ENCODE peak calls at places on chromosomes 12 and 14, in eight cellular contexts. B is stimulated activated CD4-positive, alpha-beta T cell treated with anti-CD3 and anti-CD28 coated beads, Interleukin-2, amount 100 ng/mL, for 24 hours; M is T47D; V is NCI-H1092 treated with DMSO at 0.1 percent for 48 hours; N is GM04504; D is NCI-H510A treated with DMSO at 0.1 percent for 48 hours; O is NT2/D1; Y is adrenal gland. H is an unnamed sample.
A peak's percentile ranks its signal among the peaks of the same experiment; 100 is the strongest.

GRCh38 chr12:26058308-26058707 is 66.5 kb downstream of the BHLHE41 start:
- DNase-seq in N (no peak), V (no peak), D (no peak), M (peak; percentile 12), O (peak; percentile 20), Y (no peak), B (no peak), H (no peak)

GRCh38 chr12:6367065-6367968 is 8.0 kb downstream of the SCNN1A start:
- DNase-seq in Y (no peak), V (no peak), D (no peak), M (no peak), O (no peak), B (peak; percentile 38), N (no peak), H (peak; percentile 58)

GRCh38 chr12:62715086-62715786 is 219.7 kb downstream of the PPM1H start:
- DNase-seq in M (no peak), Y (peak; percentile 28), B (no peak), D (no peak), O (no peak), V (no peak), N (no peak), H (no peak)

GRCh38 chr14:104228221-104228620 is 89.8 kb downstream of the KIF26A start:
- DNase-seq in V (no peak), B (no peak), D (no peak), Y (no peak), O (no peak), N (no peak), M (no peak), H (no peak)

GRCh38 chr12:27987311-27987710 is 14.8 kb upstream of the PTHLH start:
- DNase-seq in O (no peak), B (no peak), V (no peak), Y (no peak), D (no peak), N (no peak), M (no peak), H (no peak)

GRCh38 chr12:109291117-109291516 is 18.0 kb downstream of the FOXN4 start:
- DNase-seq in D (no peak), N (no peak), V (no peak), M (no peak), Y (no peak), O (no peak), B (no peak), H (no peak)

GRCh38 chr14:60116181-60116580 is 24.5 kb downstream of the PCNX4 start:
- DNase-seq in N (no peak), M (no peak), V (no peak), D (no peak), Y (no peak), O (no peak), B (no peak), H (no peak)

GRCh38 chr12:86860804-86861203 is 604.6 kb upstream of the MGAT4C start:
- DNase-seq in N (no peak), M (no peak), O (no peak), Y (no peak), D (no peak), V (no peak), B (no peak), H (no peak)

GRCh38 chr12:18439541-18439940 is 178.2 kb downstream of the PIK3C2G start:
- DNase-seq in O (no peak), M (no peak), B (no peak), N (no peak), Y (no peak), V (no peak), D (no peak), H (no peak)

GRCh38 chr14:84303140-84303539 is 1226.8 kb upstream of the FLRT2 start:
- DNase-seq in D (no peak), M (no peak), Y (no peak), O (no peak), V (no peak), B (no peak), N (no peak), H (no peak)

GRCh38 chr12:78963439-78964222 is 99.1 kb downstream of the SYT1 start:
- DNase-seq in M (no peak), D (no peak), B (no peak), N (no peak), O (no peak), Y (no peak), V (no peak), H (no peak)

GRCh38 chr12:126189856-126190255 is 1124.6 kb downstream of the AACS start:
- DNase-seq in O (no peak), B (no peak), N (no peak), M (no peak), Y (no peak), D (peak; percentile 29), V (no peak), H (no peak)

GRCh38 chr12:80087486-80088213 is 11.7 kb upstream of the OTOGL start:
- DNase-seq in V (no peak), N (no peak), O (no peak), M (no peak), Y (no peak), B (no peak), D (no peak), H (no peak)

GRCh38 chr12:120713861-120714482 is 3.7 kb downstream of the UNC119B start:
- DNase-seq in N (peak; percentile 56), V (peak; percentile 38), D (peak; percentile 90), M (peak; percentile 84), B (peak; percentile 80), Y (peak; percentile 86), O (peak; percentile 80), H (peak; percentile 75)

GRCh38 chr14:92453691-92454090 is 59.9 kb upstream of the RIN3 start:
- DNase-seq in Y (no peak), M (no peak), N (no peak), O (no peak), V (no peak), B (no peak), D (no peak), H (no peak)

GRCh38 chr12:95547522-95548055 is 3.7 kb downstream of the USP44 start:
- DNase-seq in V (no peak), B (no peak), D (no peak), O (peak; percentile 76), Y (no peak), N (peak; percentile 12), M (no peak), H (no peak)

GRCh38 chr14:61346221-61346620 is 24.8 kb downstream of the PRKCH start:
- DNase-seq in D (peak; percentile 8), M (no peak), V (no peak), N (no peak), O (no peak), Y (no peak), B (no peak), H (no peak)

GRCh38 chr12:52513736-52514135 is 6.5 kb downstream of the KRT5 start:
- DNase-seq in M (no peak), B (no peak), Y (no peak), N (no peak), D (no peak), O (no peak), V (no peak), H (no peak)

GRCh38 chr12:13687633-13688032 is 293.8 kb downstream of the GRIN2B start:
- DNase-seq in M (no peak), O (no peak), B (no peak), D (no peak), V (no peak), N (no peak), Y (no peak), H (no peak)

GRCh38 chr14:51395361-51395849 is 155.4 kb downstream of the TMX1 start:
- DNase-seq in N (peak; percentile 97), B (no peak), O (no peak), V (peak; percentile 15), D (no peak), Y (peak; percentile 30), M (peak; percentile 48), H (no peak)

GRCh38 chr12:2481951-2482350 is 312.8 kb upstream of the FKBP4 start:
- DNase-seq in O (no peak), M (no peak), Y (no peak), D (no peak), V (no peak), N (no peak), B (no peak), H (no peak)

GRCh38 chr12:67827820-67828383 is 161.3 kb upstream of the IFNG-AS1 start:
- DNase-seq in N (peak; percentile 78), O (peak; percentile 6), M (no peak), D (no peak), Y (peak; percentile 65), V (no peak), B (peak; percentile 66), H (no peak)

GRCh38 chr14:65373011-65373670 is 39.4 kb upstream of the FUT8 start:
- DNase-seq in O (no peak), Y (no peak), D (peak; percentile 50), B (no peak), N (no peak), V (no peak), M (no peak), H (peak; percentile 33)

GRCh38 chr12:78398750-78399149 is 465.8 kb upstream of the SYT1 start:
- DNase-seq in Y (no peak), M (no peak), N (no peak), O (no peak), D (no peak), B (no peak), V (no peak), H (no peak)

GRCh38 chr12:120247621-120248030 is 17.9 kb downstream of the PXN start:
- DNase-seq in B (no peak), O (no peak), N (peak; percentile 76), M (no peak), Y (no peak), D (no peak), V (no peak), H (no peak)

GRCh38 chr14:80477388-80478160 is 266.3 kb upstream of the DIO2 start:
- DNase-seq in B (no peak), N (no peak), O (no peak), M (no peak), Y (no peak), V (no peak), D (no peak), H (no peak)

GRCh38 chr12:39395866-39396265 is 47.1 kb downstream of the KIF21A start:
- DNase-seq in O (no peak), M (no peak), N (no peak), B (no peak), Y (no peak), D (no peak), V (no peak), H (no peak)